ENCODE peak calls at places on chromosomes 5 and 9, in six cellular contexts. Q, L, P, E, B and F are unnamed samples.

GRCh38 chr5:118873417-118873816 is 114.9 kb downstream of the DTWD2 start:
- DNase-seq in L (no peak), B (no peak), P (no peak), Q (no peak), E (no peak), F (no peak)

GRCh38 chr5:163867324-163867723 is 361.9 kb downstream of the MAT2B start:
- DNase-seq in B (no peak), E (no peak), L (no peak), P (no peak), Q (no peak), F (no peak)

GRCh38 chr9:85884236-85884635 is 56.7 kb upstream of the NAA35 start:
- DNase-seq in L (no peak), P (peak; percentile 7), Q (no peak), B (no peak), E (no peak), F (no peak)

GRCh38 chr5:154971501-154971900 is 30.6 kb downstream of the MRPL22 start:
- DNase-seq in B (no peak), L (no peak), P (no peak), E (no peak), Q (no peak), F (no peak)

GRCh38 chr5:61525573-61526142 is 193.6 kb downstream of the ZSWIM6 start:
- DNase-seq in L (no peak), P (peak; percentile 57), Q (peak; percentile 30), E (no peak), B (no peak), F (no peak)

GRCh38 chr9:16410601-16411285 is 459.7 kb downstream of the BNC2 start:
- DNase-seq in P (no peak), B (no peak), Q (no peak), L (no peak), E (no peak), F (no peak)

GRCh38 chr5:174505621-174506020 is 218.8 kb upstream of the MSX2 start:
- DNase-seq in Q (no peak), L (no peak), E (no peak), P (no peak), B (no peak), F (no peak)

GRCh38 chr5:180172447-180173197 is 36.4 kb downstream of the RASGEF1C start:
- DNase-seq in L (no peak), E (no peak), B (no peak), Q (no peak), P (no peak), F (no peak)

GRCh38 chr5:155676967-155677366 is 650.0 kb upstream of the SGCD start:
- DNase-seq in B (no peak), L (no peak), E (no peak), Q (no peak), P (no peak), F (no peak)

GRCh38 chr5:64229163-64229774 is 63.6 kb downstream of the RNF180 start:
- DNase-seq in P (no peak), Q (peak; percentile 30), B (no peak), L (no peak), E (no peak), F (no peak)

GRCh38 chr9:37390759-37391158 is 31.7 kb upstream of the GRHPR start:
- DNase-seq in P (peak; percentile 14), E (peak; percentile 89), B (peak; percentile 66), Q (peak; percentile 74), L (peak; percentile 88), F (no peak)

GRCh38 chr9:99852617-99853016 is 30.9 kb downstream of the NR4A3 start:
- DNase-seq in B (no peak), L (no peak), P (no peak), E (no peak), Q (no peak), F (no peak)

GRCh38 chr5:80034962-80035821 is at the start of gene THBS4:
- DNase-seq in Q (peak; percentile 10), B (no peak), P (no peak), L (peak; percentile 80), E (no peak), F (no peak)

GRCh38 chr5:132658383-132659302 is 670 bp downstream of the IL13 start:
- DNase-seq in P (no peak), Q (no peak), L (no peak), B (no peak), E (no peak), F (no peak)

GRCh38 chr9:81594415-81594814 is 94.9 kb downstream of the TLE1 start:
- DNase-seq in L (no peak), Q (no peak), B (no peak), E (no peak), P (no peak), F (no peak)

GRCh38 chr5:135488727-135489465 is 36.7 kb upstream of the TIFAB start:
- DNase-seq in E (no peak), Q (peak; percentile 91), P (peak; percentile 40), L (peak; percentile 94), B (no peak), F (peak; percentile 83)

GRCh38 chr9:130431536-130432303 is 13.0 kb upstream of the ASS1 start:
- DNase-seq in Q (no peak), L (no peak), P (no peak), B (no peak), E (no peak), F (no peak)

GRCh38 chr9:83503881-83504280 is 34.3 kb downstream of the FRMD3 start:
- DNase-seq in E (no peak), Q (no peak), P (no peak), L (no peak), B (no peak), F (no peak)

GRCh38 chr9:134375011-134375390 is 48.7 kb downstream of the RXRA start:
- DNase-seq in P (no peak), Q (no peak), L (no peak), B (peak; percentile 78), E (no peak), F (no peak)

GRCh38 chr5:109707531-109707930 is 17.8 kb downstream of the MAN2A1 start:
- DNase-seq in P (no peak), Q (no peak), E (no peak), L (no peak), B (no peak), F (no peak)

GRCh38 chr5:109711681-109712080 is 22.0 kb downstream of the MAN2A1 start:
- DNase-seq in L (no peak), B (no peak), E (no peak), P (no peak), Q (no peak), F (no peak)

GRCh38 chr5:109709225-109709624 is 19.5 kb downstream of the MAN2A1 start:
- DNase-seq in Q (no peak), P (no peak), B (peak; percentile 42), E (no peak), L (no peak), F (no peak)

GRCh38 chr5:109706065-109706464 is 16.3 kb downstream of the MAN2A1 start:
- DNase-seq in P (no peak), Q (no peak), E (no peak), L (no peak), B (no peak), F (no peak)

GRCh38 chr5:109708813-109709212 is 19.1 kb downstream of the MAN2A1 start:
- DNase-seq in Q (no peak), P (no peak), E (no peak), B (no peak), L (no peak), F (no peak)
- H3K4me1 ChIP-seq in Q (peaks cover 6% of the 10 kb centered on the region), P (no peaks in the 10 kb centered on the region), E (no peaks in the 10 kb centered on the region), B (peaks cover 5% of the 10 kb centered on the region), L (peaks cover 2% of the 10 kb centered on the region), F (no peaks in the 10 kb centered on the region)

DNA sequence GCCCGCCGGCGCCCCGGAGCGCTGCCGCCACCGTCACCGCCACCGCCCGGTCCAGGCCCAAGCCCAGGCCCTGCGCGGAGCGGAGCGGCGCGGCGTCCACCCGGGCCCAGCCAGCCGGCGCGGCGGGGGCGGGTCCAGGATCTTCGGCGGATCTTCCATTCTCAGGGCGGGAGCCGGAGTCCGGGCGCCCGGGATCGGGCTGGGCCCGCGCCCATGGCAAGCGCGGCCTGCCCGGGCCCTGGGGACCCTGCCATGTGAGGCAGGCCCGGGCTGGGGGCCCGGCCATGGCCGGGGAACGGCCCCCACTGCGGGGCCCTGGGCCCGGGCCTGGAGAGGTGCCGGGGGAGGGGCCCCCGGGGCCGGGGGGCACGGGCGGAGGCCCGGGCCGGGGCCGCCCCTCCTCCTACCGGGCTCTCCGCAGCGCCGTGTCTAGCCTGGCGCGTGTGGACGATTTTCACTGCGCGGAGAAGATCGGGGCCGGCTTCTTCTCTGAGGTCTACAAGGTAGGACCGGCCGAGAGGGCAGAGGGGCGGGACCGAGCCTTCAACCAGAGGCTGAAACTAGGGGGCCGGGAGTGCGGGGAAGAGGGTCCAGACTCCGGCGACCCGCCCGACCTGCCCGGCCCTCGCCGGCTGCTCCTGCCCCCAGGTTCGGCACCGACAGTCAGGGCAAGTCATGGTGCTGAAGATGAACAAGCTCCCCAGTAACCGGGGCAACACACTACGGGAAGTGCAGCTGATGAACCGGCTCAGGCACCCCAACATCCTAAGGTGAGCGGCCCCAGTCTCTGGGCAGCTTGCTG is 475 bp downstream of the TESK1 start:
- DNase-seq in E (no peak), P (peak; percentile 11), L (peak; percentile 69), B (peak; percentile 50), Q (peak; percentile 26), F (peak; percentile 83)
- H3K27ac ChIP-seq in E (peak overlapping the region; percentile 54), P (no peak overlapping the region), L (no peak overlapping the region), B (no peak overlapping the region), Q (peak overlapping the region; percentile 19), F (peak overlapping the region; percentile 71)

DNA sequence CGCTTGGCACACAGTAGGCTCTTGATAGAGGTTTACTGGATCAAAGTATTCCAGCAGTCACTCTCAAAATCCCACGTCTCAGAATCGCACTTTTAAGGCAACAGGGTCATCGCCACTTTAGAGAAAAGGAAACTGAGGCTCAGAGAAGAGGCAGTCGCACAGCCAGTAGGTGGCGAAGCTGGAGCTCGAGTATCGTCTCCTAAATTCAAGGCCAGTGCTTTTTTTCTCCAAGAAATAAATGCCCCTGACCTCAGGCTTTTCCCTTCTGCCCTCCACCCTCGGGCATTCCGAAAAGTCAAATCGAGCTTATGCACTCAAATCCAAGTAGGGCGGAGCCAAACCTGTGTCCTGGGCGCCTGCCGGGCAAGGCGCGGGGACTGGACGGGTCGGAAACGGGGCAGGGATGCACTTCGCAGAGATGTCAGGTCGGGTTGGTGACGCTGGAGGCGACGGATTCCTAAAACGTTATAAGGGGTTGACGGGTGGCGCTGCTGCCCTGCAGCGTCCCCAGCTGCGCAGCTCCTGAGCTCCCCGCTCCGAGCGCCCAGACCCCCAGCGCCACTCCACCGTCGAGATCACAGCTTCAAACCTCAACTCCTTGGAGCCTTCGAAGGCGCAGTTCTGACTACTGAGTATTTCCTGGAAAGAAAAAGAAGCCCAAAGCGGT is 4.7 kb upstream of the FOXB2 start:
- DNase-seq in E (no peak), B (no peak), P (no peak), Q (peak; percentile 60), L (peak; percentile 81), F (no peak)
- H3K4me3 ChIP-seq in E (no peak overlapping the region), B (no peak overlapping the region), P (no peak overlapping the region), Q (no peak overlapping the region), L (no peak overlapping the region), F (no peak overlapping the region)

GRCh38 chr9:78971505-78971904 is 600.3 kb upstream of the TLE4 start:
- DNase-seq in L (peak; percentile 55), E (no peak), P (no peak), B (no peak), Q (peak; percentile 32), F (no peak)

GRCh38 chr9:78972303-78973002 is 599.3 kb upstream of the TLE4 start:
- DNase-seq in B (no peak), P (no peak), L (no peak), E (no peak), Q (peak; percentile 9), F (no peak)

GRCh38 chr9:78963911-78964310 is 607.9 kb upstream of the TLE4 start:
- DNase-seq in Q (no peak), P (no peak), L (no peak), E (no peak), B (no peak), F (no peak)

GRCh38 chr9:78970375-78970774 is 601.4 kb upstream of the TLE4 start:
- DNase-seq in B (no peak), P (no peak), Q (no peak), L (no peak), E (no peak), F (no peak)

GRCh38 chr9:78967557-78968212 is 604.1 kb upstream of the TLE4 start:
- DNase-seq in L (no peak), E (no peak), Q (peak; percentile 55), B (no peak), P (no peak), F (no peak)
- H3K4me1 ChIP-seq in L (no peaks in the 10 kb centered on the region), E (no peaks in the 10 kb centered on the region), Q (no peaks in the 10 kb centered on the region), B (no peaks in the 10 kb centered on the region), P (no peaks in the 10 kb centered on the region), F (no peaks in the 10 kb centered on the region)